ENCODE peak calls at places on chromosomes 11 and 22, in seven cellular contexts. One of them, this sample, is unnamed.

GRCh38 chr22:37802310-37803194 is 5.2 kb upstream of the GCAT start:
- DNase-seq in heart right ventricle: peak; percentile 57
- DNase-seq in Calu3: peak; percentile 65
- DNase-seq in nephron progenitor cell: peak; percentile 81
- DNase-seq in natural killer cell: no peak
- DNase-seq in CD8-positive, alpha-beta T cell: no peak
- DNase-seq in lower lobe of right lung: peak; percentile 75
- DNase-seq in this sample: no peak

GRCh38 chr11:32960553-32961164 is 55.0 kb upstream of the DEPDC7 start:
- DNase-seq in heart right ventricle: no peak
- DNase-seq in Calu3: no peak
- DNase-seq in nephron progenitor cell: no peak
- DNase-seq in natural killer cell: no peak
- DNase-seq in CD8-positive, alpha-beta T cell: no peak
- DNase-seq in lower lobe of right lung: no peak
- DNase-seq in this sample: no peak

GRCh38 chr22:23678133-23678532 is 12.7 kb upstream of the RGL4 start:
- DNase-seq in heart right ventricle: no peak
- DNase-seq in Calu3: no peak
- DNase-seq in nephron progenitor cell: no peak
- DNase-seq in natural killer cell: no peak
- DNase-seq in CD8-positive, alpha-beta T cell: no peak
- DNase-seq in lower lobe of right lung: no peak
- DNase-seq in this sample: no peak

GRCh38 chr11:64619811-64620285 is 28.8 kb downstream of the SLC22A12 start:
- DNase-seq in heart right ventricle: peak; percentile 36
- DNase-seq in Calu3: no peak
- DNase-seq in nephron progenitor cell: peak; percentile 30
- DNase-seq in natural killer cell: no peak
- DNase-seq in CD8-positive, alpha-beta T cell: no peak
- DNase-seq in lower lobe of right lung: no peak
- DNase-seq in this sample: no peak

GRCh38 chr22:49960967-49961600 is 512 bp downstream of the PIM3 start:
- DNase-seq in heart right ventricle: peak; percentile 44
- DNase-seq in Calu3: peak; percentile 50
- DNase-seq in nephron progenitor cell: peak; percentile 60
- DNase-seq in natural killer cell: peak; percentile 59
- DNase-seq in CD8-positive, alpha-beta T cell: peak; percentile 52
- DNase-seq in lower lobe of right lung: peak; percentile 74
- DNase-seq in this sample: peak; percentile 21

GRCh38 chr11:125701858-125702621 is 21.4 kb upstream of the ACRV1 start:
- DNase-seq in heart right ventricle: no peak
- DNase-seq in Calu3: no peak
- DNase-seq in nephron progenitor cell: no peak
- DNase-seq in natural killer cell: no peak
- DNase-seq in CD8-positive, alpha-beta T cell: no peak
- DNase-seq in lower lobe of right lung: no peak
- DNase-seq in this sample: no peak

GRCh38 chr22:19065298-19065859 is 56.8 kb downstream of the DGCR2 start:
- DNase-seq in heart right ventricle: no peak
- DNase-seq in Calu3: no peak
- DNase-seq in nephron progenitor cell: no peak
- DNase-seq in natural killer cell: no peak
- DNase-seq in CD8-positive, alpha-beta T cell: no peak
- DNase-seq in lower lobe of right lung: peak; percentile 11
- DNase-seq in this sample: no peak

GRCh38 chr11:12404461-12404860 is 27.1 kb downstream of the PARVA start:
- DNase-seq in heart right ventricle: no peak
- DNase-seq in Calu3: no peak
- DNase-seq in nephron progenitor cell: no peak
- DNase-seq in natural killer cell: no peak
- DNase-seq in CD8-positive, alpha-beta T cell: no peak
- DNase-seq in lower lobe of right lung: no peak
- DNase-seq in this sample: no peak

GRCh38 chr11:128052912-128053641 is 534.3 kb downstream of the ETS1 start:
- DNase-seq in heart right ventricle: no peak
- DNase-seq in Calu3: no peak
- DNase-seq in nephron progenitor cell: no peak
- DNase-seq in natural killer cell: no peak
- DNase-seq in CD8-positive, alpha-beta T cell: no peak
- DNase-seq in lower lobe of right lung: no peak
- DNase-seq in this sample: no peak

GRCh38 chr22:22789922-22790845 is 97.4 kb upstream of the IGLL5 start:
- DNase-seq in heart right ventricle: no peak
- DNase-seq in Calu3: no peak
- DNase-seq in nephron progenitor cell: no peak
- DNase-seq in natural killer cell: no peak
- DNase-seq in CD8-positive, alpha-beta T cell: no peak
- DNase-seq in lower lobe of right lung: no peak
- DNase-seq in this sample: no peak

GRCh38 chr11:91790873-91791468 is 433.6 kb upstream of the FAT3 start:
- DNase-seq in heart right ventricle: no peak
- DNase-seq in Calu3: no peak
- DNase-seq in nephron progenitor cell: no peak
- DNase-seq in natural killer cell: no peak
- DNase-seq in CD8-positive, alpha-beta T cell: no peak
- DNase-seq in lower lobe of right lung: no peak
- DNase-seq in this sample: no peak

GRCh38 chr11:113384551-113384950 is 3.0 kb upstream of the ANKK1 start:
- DNase-seq in heart right ventricle: no peak
- DNase-seq in Calu3: no peak
- DNase-seq in nephron progenitor cell: no peak
- DNase-seq in natural killer cell: no peak
- DNase-seq in CD8-positive, alpha-beta T cell: no peak
- DNase-seq in lower lobe of right lung: no peak
- DNase-seq in this sample: no peak

GRCh38 chr11:381501-382072 is 12.3 kb downstream of the B4GALNT4 start:
- DNase-seq in heart right ventricle: no peak
- DNase-seq in Calu3: no peak
- DNase-seq in nephron progenitor cell: no peak
- DNase-seq in natural killer cell: no peak
- DNase-seq in CD8-positive, alpha-beta T cell: no peak
- DNase-seq in lower lobe of right lung: no peak
- DNase-seq in this sample: no peak

GRCh38 chr11:380491-380890 is 11.2 kb downstream of the B4GALNT4 start:
- DNase-seq in heart right ventricle: no peak
- DNase-seq in Calu3: no peak
- DNase-seq in nephron progenitor cell: no peak
- DNase-seq in natural killer cell: no peak
- DNase-seq in CD8-positive, alpha-beta T cell: no peak
- DNase-seq in lower lobe of right lung: no peak
- DNase-seq in this sample: no peak

GRCh38 chr11:383431-383830 is 10.6 kb upstream of the PKP3 start:
- DNase-seq in heart right ventricle: no peak
- DNase-seq in Calu3: no peak
- DNase-seq in nephron progenitor cell: no peak
- DNase-seq in natural killer cell: no peak
- DNase-seq in CD8-positive, alpha-beta T cell: no peak
- DNase-seq in lower lobe of right lung: no peak
- DNase-seq in this sample: no peak

GRCh38 chr11:380996-381395 is 11.7 kb downstream of the B4GALNT4 start:
- DNase-seq in heart right ventricle: no peak
- DNase-seq in Calu3: no peak
- DNase-seq in nephron progenitor cell: no peak
- DNase-seq in natural killer cell: no peak
- DNase-seq in CD8-positive, alpha-beta T cell: no peak
- DNase-seq in lower lobe of right lung: no peak
- DNase-seq in this sample: no peak

GRCh38 chr11:382081-382643 is 11.8 kb upstream of the PKP3 start:
- DNase-seq in heart right ventricle: no peak
- DNase-seq in Calu3: no peak
- DNase-seq in nephron progenitor cell: no peak
- DNase-seq in natural killer cell: no peak
- DNase-seq in CD8-positive, alpha-beta T cell: no peak
- DNase-seq in lower lobe of right lung: no peak
- DNase-seq in this sample: no peak
- TF ChIP-seq CTCF in heart right ventricle: no peak
- TF ChIP-seq CTCF in Calu3: no peak
- TF ChIP-seq CTCF in nephron progenitor cell: no peak
- TF ChIP-seq CTCF in natural killer cell: no peak
- TF ChIP-seq CTCF in CD8-positive, alpha-beta T cell: no peak
- TF ChIP-seq CTCF in lower lobe of right lung: no peak
- TF ChIP-seq CTCF in this sample: no peak

GRCh38 chr11:76237914-76238313 is 31.6 kb upstream of the WNT11 start:
- DNase-seq in heart right ventricle: no peak
- DNase-seq in Calu3: peak; percentile 15
- DNase-seq in nephron progenitor cell: no peak
- DNase-seq in natural killer cell: no peak
- DNase-seq in CD8-positive, alpha-beta T cell: no peak
- DNase-seq in lower lobe of right lung: no peak
- DNase-seq in this sample: no peak
- TF ChIP-seq CTCF in heart right ventricle: no peak
- TF ChIP-seq CTCF in Calu3: no peak
- TF ChIP-seq CTCF in nephron progenitor cell: no peak
- TF ChIP-seq CTCF in natural killer cell: no peak
- TF ChIP-seq CTCF in CD8-positive, alpha-beta T cell: no peak
- TF ChIP-seq CTCF in lower lobe of right lung: peak; percentile 16
- TF ChIP-seq CTCF in this sample: no peak

GRCh38 chr11:34865261-34865660 is 50.9 kb downstream of the APIP start:
- DNase-seq in heart right ventricle: no peak
- DNase-seq in Calu3: no peak
- DNase-seq in nephron progenitor cell: no peak
- DNase-seq in natural killer cell: no peak
- DNase-seq in CD8-positive, alpha-beta T cell: no peak
- DNase-seq in lower lobe of right lung: no peak
- DNase-seq in this sample: no peak

GRCh38 chr11:34866375-34866774 is 49.8 kb downstream of the APIP start:
- DNase-seq in heart right ventricle: no peak
- DNase-seq in Calu3: no peak
- DNase-seq in nephron progenitor cell: no peak
- DNase-seq in natural killer cell: no peak
- DNase-seq in CD8-positive, alpha-beta T cell: no peak
- DNase-seq in lower lobe of right lung: no peak
- DNase-seq in this sample: no peak

GRCh38 chr11:34874202-34874601 is 42.0 kb downstream of the APIP start:
- DNase-seq in heart right ventricle: no peak
- DNase-seq in Calu3: no peak
- DNase-seq in nephron progenitor cell: no peak
- DNase-seq in natural killer cell: no peak
- DNase-seq in CD8-positive, alpha-beta T cell: no peak
- DNase-seq in lower lobe of right lung: no peak
- DNase-seq in this sample: no peak

GRCh38 chr11:34870548-34871209 is 45.5 kb downstream of the APIP start:
- DNase-seq in heart right ventricle: no peak
- DNase-seq in Calu3: no peak
- DNase-seq in nephron progenitor cell: no peak
- DNase-seq in natural killer cell: no peak
- DNase-seq in CD8-positive, alpha-beta T cell: no peak
- DNase-seq in lower lobe of right lung: no peak
- DNase-seq in this sample: no peak

GRCh38 chr11:34869425-34869824 is 46.8 kb downstream of the APIP start:
- DNase-seq in heart right ventricle: no peak
- DNase-seq in Calu3: no peak
- DNase-seq in nephron progenitor cell: no peak
- DNase-seq in natural killer cell: no peak
- DNase-seq in CD8-positive, alpha-beta T cell: no peak
- DNase-seq in lower lobe of right lung: no peak
- DNase-seq in this sample: no peak
- TF ChIP-seq CTCF in heart right ventricle: no peak
- TF ChIP-seq CTCF in Calu3: no peak
- TF ChIP-seq CTCF in nephron progenitor cell: no peak
- TF ChIP-seq CTCF in natural killer cell: no peak
- TF ChIP-seq CTCF in CD8-positive, alpha-beta T cell: no peak
- TF ChIP-seq CTCF in lower lobe of right lung: no peak
- TF ChIP-seq CTCF in this sample: no peak

GRCh38 chr11:37657645-37658044 is 1059.6 kb upstream of the RAG2 start:
- DNase-seq in heart right ventricle: no peak
- DNase-seq in Calu3: no peak
- DNase-seq in nephron progenitor cell: no peak
- DNase-seq in natural killer cell: no peak
- DNase-seq in CD8-positive, alpha-beta T cell: no peak
- DNase-seq in lower lobe of right lung: no peak
- DNase-seq in this sample: no peak
- TF ChIP-seq CTCF in heart right ventricle: peak; percentile 31
- TF ChIP-seq CTCF in Calu3: no peak
- TF ChIP-seq CTCF in nephron progenitor cell: peak; percentile 29
- TF ChIP-seq CTCF in natural killer cell: no peak
- TF ChIP-seq CTCF in CD8-positive, alpha-beta T cell: no peak
- TF ChIP-seq CTCF in lower lobe of right lung: no peak
- TF ChIP-seq CTCF in this sample: no peak

DNA sequence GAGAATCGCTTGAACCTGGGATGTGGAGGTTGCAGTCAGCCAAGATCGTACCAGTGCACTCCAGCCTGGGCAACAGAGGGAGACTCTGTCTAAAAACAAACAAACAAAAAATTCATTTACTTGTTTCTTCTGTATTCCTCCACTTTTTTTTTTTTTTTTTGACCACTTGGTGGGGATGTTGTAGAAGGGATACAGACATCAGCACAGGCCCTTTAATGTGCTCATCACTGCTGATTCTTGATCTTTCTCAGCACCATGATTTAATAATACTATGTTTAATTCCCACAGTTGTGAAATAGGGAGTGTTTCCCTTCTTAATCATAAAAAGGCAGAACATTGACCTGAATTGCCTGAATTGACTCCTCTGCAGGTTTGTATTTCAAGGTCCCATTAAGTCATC is 4.5 kb downstream of the TTC9C start:
- DNase-seq in heart right ventricle: no peak
- DNase-seq in Calu3: no peak
- DNase-seq in nephron progenitor cell: no peak
- DNase-seq in natural killer cell: no peak
- DNase-seq in CD8-positive, alpha-beta T cell: no peak
- DNase-seq in lower lobe of right lung: no peak
- DNase-seq in this sample: no peak
- TF ChIP-seq CTCF in heart right ventricle: no peak
- TF ChIP-seq CTCF in Calu3: no peak
- TF ChIP-seq CTCF in nephron progenitor cell: no peak
- TF ChIP-seq CTCF in natural killer cell: no peak
- TF ChIP-seq CTCF in CD8-positive, alpha-beta T cell: peak; percentile 23
- TF ChIP-seq CTCF in lower lobe of right lung: no peak
- TF ChIP-seq CTCF in this sample: no peak

DNA sequence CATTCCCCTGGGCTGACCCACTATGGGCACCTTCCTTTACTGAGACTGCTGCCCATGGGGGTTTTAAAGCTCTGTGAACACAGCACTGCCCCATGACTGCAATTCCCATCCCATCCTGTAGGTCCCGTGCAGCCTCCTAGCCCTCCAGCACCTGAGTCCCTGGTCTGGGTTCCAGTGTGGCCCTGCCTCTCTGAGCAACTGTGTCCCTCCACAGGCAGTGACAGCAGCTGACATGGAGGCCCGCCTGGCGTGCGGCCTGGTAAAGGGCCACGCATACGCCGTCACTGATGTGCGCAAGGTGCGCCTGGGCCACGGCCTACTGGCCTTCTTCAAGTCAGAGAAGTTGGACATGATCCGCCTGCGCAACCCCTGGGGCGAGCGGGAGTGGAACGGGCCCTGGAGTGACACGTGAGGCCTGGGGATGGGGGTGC is 12.6 kb downstream of the OMP start:
- DNase-seq in heart right ventricle: no peak
- DNase-seq in Calu3: no peak
- DNase-seq in nephron progenitor cell: no peak
- DNase-seq in natural killer cell: no peak
- DNase-seq in CD8-positive, alpha-beta T cell: no peak
- DNase-seq in lower lobe of right lung: no peak
- DNase-seq in this sample: no peak
- TF ChIP-seq CTCF in heart right ventricle: peak; percentile 8
- TF ChIP-seq CTCF in Calu3: no peak
- TF ChIP-seq CTCF in nephron progenitor cell: no peak
- TF ChIP-seq CTCF in natural killer cell: no peak
- TF ChIP-seq CTCF in CD8-positive, alpha-beta T cell: no peak
- TF ChIP-seq CTCF in lower lobe of right lung: no peak
- TF ChIP-seq CTCF in this sample: no peak